ENCODE peak calls at places on chromosomes 5 and 9, in five cellular contexts. Q is HL-60, I is prostate gland, F is nephron progenitor cell, W is progenitor cell of endocrine pancreas. Y is an unnamed sample.

GRCh38 chr5:43482490-43483064 is 1.1 kb downstream of the TMEM267 start:
- DNase-seq in Q (no peak), W (no peak), I (no peak), F (no peak), Y (no peak)

GRCh38 chr5:130529111-130529510 is 624.8 kb downstream of the CHSY3 start:
- DNase-seq in Q (no peak), F (no peak), I (no peak), W (no peak), Y (no peak)

GRCh38 chr5:155727512-155728145 is 599.3 kb upstream of the SGCD start:
- DNase-seq in W (no peak), I (no peak), Q (no peak), F (no peak), Y (no peak)

GRCh38 chr5:59356813-59357381 is 536.6 kb downstream of the PDE4D start:
- DNase-seq in W (no peak), F (peak), Q (peak), I (no peak), Y (no peak)

GRCh38 chr5:34490501-34491250 is 165.5 kb upstream of the RAI14 start:
- DNase-seq in I (no peak), W (no peak), F (peak), Q (no peak), Y (no peak)

GRCh38 chr5:87400305-87400899 is 12.3 kb downstream of the CCNH start:
- DNase-seq in I (no peak), F (no peak), W (no peak), Q (no peak), Y (no peak)

GRCh38 chr5:43312076-43312620 is 1.1 kb downstream of the HMGCS1 start:
- DNase-seq in W (no peak), Q (no peak), I (no peak), F (no peak), Y (no peak)

GRCh38 chr9:116316231-116316630 is 162.6 kb downstream of the PAPPA start:
- DNase-seq in Q (no peak), W (no peak), I (no peak), F (no peak), Y (no peak)

GRCh38 chr9:28264368-28264767 is 691.1 kb upstream of the C9orf72 start:
- DNase-seq in I (no peak), Q (no peak), F (no peak), W (no peak), Y (no peak)

GRCh38 chr5:94031631-94032030 is 290.2 kb upstream of the POU5F2 start:
- DNase-seq in I (no peak), Q (no peak), F (no peak), W (no peak), Y (no peak)

GRCh38 chr9:77563205-77563604 is 84.9 kb downstream of the GNA14 start:
- DNase-seq in Q (no peak), F (no peak), W (no peak), I (no peak), Y (no peak)

GRCh38 chr5:1659100-1660036 is 135.6 kb upstream of the LPCAT1 start:
- DNase-seq in F (no peak), W (no peak), Q (no peak), I (no peak), Y (no peak)

GRCh38 chr5:90056911-90057705 is 352.4 kb downstream of the CETN3 start:
- DNase-seq in F (no peak), I (no peak), W (no peak), Q (no peak), Y (no peak)

GRCh38 chr5:113250341-113250953 is 184.3 kb downstream of the TSSK1B start:
- DNase-seq in Q (no peak), F (no peak), I (no peak), W (no peak), Y (no peak)

GRCh38 chr5:27830551-27830950 is 792.2 kb upstream of the CDH9 start:
- DNase-seq in F (no peak), Q (no peak), W (no peak), I (no peak), Y (no peak)

GRCh38 chr9:1759901-1760300 is 255.2 kb upstream of the SMARCA2 start:
- DNase-seq in I (no peak), W (no peak), Q (no peak), F (no peak), Y (no peak)

GRCh38 chr9:130561056-130561455 is 18.3 kb upstream of the FUBP3 start:
- DNase-seq in F (no peak), I (peak), W (no peak), Q (no peak), Y (no peak)

GRCh38 chr9:99966001-99966400 is 59.5 kb downstream of the STX17 start:
- DNase-seq in F (no peak), Q (no peak), I (no peak), W (no peak), Y (no peak)

GRCh38 chr9:120791161-120791560 is 2.1 kb downstream of the FBXW2 start:
- DNase-seq in Q (no peak), W (no peak), I (no peak), F (no peak), Y (no peak)

GRCh38 chr9:120783611-120784047 is 9.6 kb downstream of the FBXW2 start:
- DNase-seq in Q (peak), I (peak), F (no peak), W (no peak), Y (no peak)

GRCh38 chr9:120792898-120793765 is at the start of gene FBXW2:
- DNase-seq in I (peak), W (peak), Q (peak), F (peak), Y (peak)

GRCh38 chr9:120787906-120788305 is 5.3 kb downstream of the FBXW2 start:
- DNase-seq in I (no peak), F (no peak), W (no peak), Q (peak), Y (no peak)
- TF ChIP-seq CTCF in I (no peak), F (no peak), W (no peak), Q (no peak), Y (no peak)

GRCh38 chr9:86098793-86099694 is at the start of gene GOLM1:
- DNase-seq in I (peak), Q (peak), F (peak), W (peak), Y (no peak)
- TF ChIP-seq CTCF in I (no peak), Q (no peak), F (no peak), W (peak), Y (peak)

DNA sequence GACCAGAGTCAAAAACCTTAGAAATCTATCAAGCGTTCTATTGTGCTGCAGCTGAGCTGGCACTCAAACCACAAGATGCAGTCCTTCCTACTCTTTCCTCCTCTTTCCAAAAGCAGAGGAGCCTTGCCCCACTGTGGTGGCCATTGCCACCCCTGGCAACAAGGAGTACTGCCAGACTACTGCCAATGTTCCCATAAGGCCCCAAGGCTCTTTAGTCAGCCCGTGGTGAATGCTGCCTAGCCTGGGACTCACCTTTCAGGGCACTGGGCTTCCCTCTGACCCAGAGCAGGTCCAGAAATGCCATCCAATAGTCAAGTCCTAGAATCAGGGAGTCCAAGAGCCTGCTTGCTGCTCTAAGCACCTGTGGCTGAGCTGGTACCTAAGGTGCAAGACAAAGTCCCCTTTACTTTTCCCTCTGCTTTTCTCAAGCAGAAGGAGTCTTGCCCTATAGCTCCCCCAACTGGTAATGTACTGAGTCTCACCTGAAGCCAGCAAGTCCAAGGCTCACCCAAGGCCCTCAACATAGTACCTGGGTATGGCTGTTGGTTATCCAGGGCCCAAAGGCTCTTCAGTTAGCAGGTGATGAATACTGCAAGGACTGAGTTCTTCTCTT is 219.4 kb downstream of the ATPSCKMT start:
- DNase-seq in I (no peak), W (no peak), Q (peak), F (peak), Y (no peak)
- TF ChIP-seq CTCF in I (no peak), W (peak), Q (no peak), F (peak), Y (no peak)

GRCh38 chr5:134958755-134959154 is 9.0 kb upstream of the CATSPER3 start:
- DNase-seq in F (no peak), W (no peak), Q (no peak), I (no peak), Y (no peak)
- TF ChIP-seq CTCF in F (no peak), W (no peak), Q (no peak), I (no peak), Y (no peak)

GRCh38 chr5:28896949-28897348 is 1858.6 kb upstream of the CDH9 start:
- DNase-seq in F (no peak), W (no peak), Q (no peak), I (no peak), Y (no peak)
- TF ChIP-seq CTCF in F (no peak), W (peak), Q (no peak), I (peak), Y (no peak)

GRCh38 chr9:107141967-107142366 is 141.1 kb upstream of the RAD23B start:
- DNase-seq in W (no peak), Q (no peak), F (no peak), I (no peak), Y (no peak)
- TF ChIP-seq CTCF in W (no peak), Q (no peak), F (peak), I (peak), Y (no peak)

GRCh38 chr9:82191082-82191481 is 202.5 kb downstream of the SPATA31D1 start:
- DNase-seq in I (no peak), Q (no peak), W (no peak), F (no peak), Y (no peak)

GRCh38 chr9:82184524-82184923 is 196.0 kb downstream of the SPATA31D1 start:
- DNase-seq in F (no peak), W (no peak), I (no peak), Q (no peak), Y (no peak)

GRCh38 chr9:82183181-82183860 is 194.7 kb downstream of the SPATA31D1 start:
- DNase-seq in F (no peak), Q (no peak), I (no peak), W (no peak), Y (no peak)

DNA sequence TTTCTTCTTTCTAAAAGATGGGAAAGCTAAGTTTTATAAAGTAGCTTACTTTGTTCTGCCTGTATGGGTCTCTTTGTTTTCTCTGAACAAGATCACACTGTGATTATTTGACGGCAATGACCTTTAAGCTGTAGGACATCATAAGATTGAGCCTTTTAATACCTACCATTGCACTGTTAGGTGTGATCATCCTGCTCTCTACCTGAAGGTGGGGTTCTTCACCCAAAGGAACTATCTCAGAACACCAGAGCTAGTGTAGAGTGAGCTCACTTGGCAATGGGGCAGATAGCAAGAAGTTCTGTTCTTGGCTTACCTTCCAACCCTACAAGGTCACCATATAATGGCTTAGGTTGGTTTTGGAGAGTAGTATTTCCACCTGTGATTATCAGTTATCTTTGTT is 200.2 kb downstream of the SPATA31D1 start:
- DNase-seq in F (no peak), Q (no peak), W (no peak), I (no peak), Y (no peak)
- TF ChIP-seq CTCF in F (no peak), Q (no peak), W (no peak), I (no peak), Y (no peak)

GRCh38 chr9:129383415-129384088 is 205.5 kb upstream of the IER5L start:
- DNase-seq in I (peak), F (peak), Q (peak), W (no peak), Y (peak)
- TF ChIP-seq CTCF in I (peak), F (no peak), Q (no peak), W (no peak), Y (peak)

DNA sequence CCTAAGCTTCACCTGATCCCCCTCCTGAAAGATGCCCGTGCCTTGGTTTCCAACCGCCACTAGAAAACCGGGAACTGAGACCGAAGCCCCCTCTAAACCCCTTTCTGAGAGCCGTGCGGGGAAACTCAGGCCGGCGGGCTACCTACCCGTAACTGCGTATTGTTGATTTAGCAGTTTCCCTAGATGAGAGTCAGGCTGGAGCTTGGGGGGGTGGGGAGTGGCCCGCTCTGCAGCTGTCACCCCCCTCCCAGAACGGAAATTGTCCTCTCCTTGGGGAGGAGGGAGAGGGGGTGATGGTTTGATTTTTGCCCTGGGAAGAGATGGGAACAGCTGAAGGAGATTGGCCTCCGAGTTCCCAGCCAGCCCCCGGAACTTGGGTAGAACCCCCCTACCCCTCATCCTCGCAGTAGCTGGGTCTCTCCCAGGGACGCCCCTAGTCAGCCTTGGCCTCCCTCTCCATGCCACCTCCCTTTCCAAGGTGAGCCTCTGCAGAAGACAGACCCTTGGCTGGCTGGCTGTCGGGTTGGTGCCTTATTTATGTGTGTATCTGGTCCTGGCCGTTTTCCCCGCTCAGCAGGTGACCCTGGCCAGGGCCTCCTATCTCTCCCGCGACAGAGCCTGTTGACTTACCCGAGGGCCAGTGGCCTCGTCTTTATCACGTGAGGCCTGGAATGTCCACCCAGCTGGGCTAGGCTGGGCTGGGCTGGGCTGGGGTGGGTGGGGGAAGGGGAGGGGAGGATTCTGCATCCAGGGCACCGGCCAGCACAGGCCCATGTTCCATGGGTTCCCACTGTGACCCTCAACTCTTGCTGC is 2.7 kb downstream of the CXXC5 start:
- DNase-seq in Q (no peak), W (no peak), F (peak), I (peak), Y (no peak)
- TF ChIP-seq CTCF in Q (no peak), W (no peak), F (no peak), I (no peak), Y (no peak)